ENCODE peak calls at places on chromosomes 7 and 10, in nine cellular contexts. One of them, this sample, is unnamed.
A peak's percentile ranks its signal among the peaks of the same experiment; 100 is the strongest.

GRCh38 chr10:25417611-25418010 is 242.8 kb downstream of the GPR158 start:
- DNase-seq in hippocampal formation: no peak
- DNase-seq in EL: no peak
- DNase-seq in transverse colon: no peak
- DNase-seq in Right ventricle myocardium superior: no peak
- DNase-seq in stimulated activated CD8-positive, alpha-beta memory T cell treated with anti-CD3 and anti-CD28 coated beads, Interleukin-7, amount 100 ng/mL, for 1 hour: no peak
- DNase-seq in epithelial cell of esophagus: no peak
- DNase-seq in stimulated activated CD4-positive, alpha-beta T cell treated with anti-CD3 and anti-CD28 coated beads, TNF-alpha, amount 100 ng/mL, for 4 hours: no peak
- DNase-seq in NCI-H1436: no peak
- DNase-seq in this sample: no peak

GRCh38 chr10:31142026-31142425 is 110.4 kb upstream of the ZNF438 start:
- DNase-seq in hippocampal formation: no peak
- DNase-seq in EL: peak; percentile 85
- DNase-seq in transverse colon: no peak
- DNase-seq in Right ventricle myocardium superior: no peak
- DNase-seq in stimulated activated CD8-positive, alpha-beta memory T cell treated with anti-CD3 and anti-CD28 coated beads, Interleukin-7, amount 100 ng/mL, for 1 hour: no peak
- DNase-seq in epithelial cell of esophagus: no peak
- DNase-seq in stimulated activated CD4-positive, alpha-beta T cell treated with anti-CD3 and anti-CD28 coated beads, TNF-alpha, amount 100 ng/mL, for 4 hours: no peak
- DNase-seq in NCI-H1436: no peak
- DNase-seq in this sample: no peak

GRCh38 chr7:156327916-156328315 is 312.7 kb upstream of the RNF32 start:
- DNase-seq in hippocampal formation: no peak
- DNase-seq in EL: no peak
- DNase-seq in transverse colon: no peak
- DNase-seq in Right ventricle myocardium superior: no peak
- DNase-seq in stimulated activated CD8-positive, alpha-beta memory T cell treated with anti-CD3 and anti-CD28 coated beads, Interleukin-7, amount 100 ng/mL, for 1 hour: no peak
- DNase-seq in epithelial cell of esophagus: no peak
- DNase-seq in stimulated activated CD4-positive, alpha-beta T cell treated with anti-CD3 and anti-CD28 coated beads, TNF-alpha, amount 100 ng/mL, for 4 hours: no peak
- DNase-seq in NCI-H1436: no peak
- DNase-seq in this sample: no peak

GRCh38 chr7:103640031-103640779 is 194.2 kb upstream of the SLC26A5 start:
- DNase-seq in hippocampal formation: no peak
- DNase-seq in EL: peak; percentile 87
- DNase-seq in transverse colon: no peak
- DNase-seq in Right ventricle myocardium superior: no peak
- DNase-seq in stimulated activated CD8-positive, alpha-beta memory T cell treated with anti-CD3 and anti-CD28 coated beads, Interleukin-7, amount 100 ng/mL, for 1 hour: no peak
- DNase-seq in epithelial cell of esophagus: peak; percentile 60
- DNase-seq in stimulated activated CD4-positive, alpha-beta T cell treated with anti-CD3 and anti-CD28 coated beads, TNF-alpha, amount 100 ng/mL, for 4 hours: no peak
- DNase-seq in NCI-H1436: no peak
- DNase-seq in this sample: no peak

GRCh38 chr7:632831-633210 is 93.7 kb upstream of the DNAAF5 start:
- DNase-seq in hippocampal formation: no peak
- DNase-seq in EL: no peak
- DNase-seq in transverse colon: no peak
- DNase-seq in Right ventricle myocardium superior: no peak
- DNase-seq in stimulated activated CD8-positive, alpha-beta memory T cell treated with anti-CD3 and anti-CD28 coated beads, Interleukin-7, amount 100 ng/mL, for 1 hour: no peak
- DNase-seq in epithelial cell of esophagus: no peak
- DNase-seq in stimulated activated CD4-positive, alpha-beta T cell treated with anti-CD3 and anti-CD28 coated beads, TNF-alpha, amount 100 ng/mL, for 4 hours: no peak
- DNase-seq in NCI-H1436: no peak
- DNase-seq in this sample: no peak

GRCh38 chr10:124066744-124067714 is 26.4 kb downstream of the CHST15 start:
- DNase-seq in hippocampal formation: no peak
- DNase-seq in EL: no peak
- DNase-seq in transverse colon: no peak
- DNase-seq in Right ventricle myocardium superior: no peak
- DNase-seq in stimulated activated CD8-positive, alpha-beta memory T cell treated with anti-CD3 and anti-CD28 coated beads, Interleukin-7, amount 100 ng/mL, for 1 hour: no peak
- DNase-seq in epithelial cell of esophagus: no peak
- DNase-seq in stimulated activated CD4-positive, alpha-beta T cell treated with anti-CD3 and anti-CD28 coated beads, TNF-alpha, amount 100 ng/mL, for 4 hours: no peak
- DNase-seq in NCI-H1436: no peak
- DNase-seq in this sample: no peak

GRCh38 chr7:72292118-72292517 is 120.0 kb downstream of the CALN1 start:
- DNase-seq in hippocampal formation: no peak
- DNase-seq in EL: no peak
- DNase-seq in transverse colon: no peak
- DNase-seq in Right ventricle myocardium superior: no peak
- DNase-seq in stimulated activated CD8-positive, alpha-beta memory T cell treated with anti-CD3 and anti-CD28 coated beads, Interleukin-7, amount 100 ng/mL, for 1 hour: no peak
- DNase-seq in epithelial cell of esophagus: no peak
- DNase-seq in stimulated activated CD4-positive, alpha-beta T cell treated with anti-CD3 and anti-CD28 coated beads, TNF-alpha, amount 100 ng/mL, for 4 hours: no peak
- DNase-seq in NCI-H1436: no peak
- DNase-seq in this sample: no peak

GRCh38 chr10:10786334-10787090 is 231.2 kb upstream of the CELF2 start:
- DNase-seq in hippocampal formation: no peak
- DNase-seq in EL: peak; percentile 77
- DNase-seq in transverse colon: no peak
- DNase-seq in Right ventricle myocardium superior: no peak
- DNase-seq in stimulated activated CD8-positive, alpha-beta memory T cell treated with anti-CD3 and anti-CD28 coated beads, Interleukin-7, amount 100 ng/mL, for 1 hour: no peak
- DNase-seq in epithelial cell of esophagus: peak; percentile 72
- DNase-seq in stimulated activated CD4-positive, alpha-beta T cell treated with anti-CD3 and anti-CD28 coated beads, TNF-alpha, amount 100 ng/mL, for 4 hours: no peak
- DNase-seq in NCI-H1436: no peak
- DNase-seq in this sample: peak; percentile 76

GRCh38 chr10:12605580-12606405 is 256.4 kb downstream of the CAMK1D start:
- DNase-seq in hippocampal formation: peak; percentile 66
- DNase-seq in EL: peak; percentile 62
- DNase-seq in transverse colon: peak; percentile 86
- DNase-seq in Right ventricle myocardium superior: peak; percentile 79
- DNase-seq in stimulated activated CD8-positive, alpha-beta memory T cell treated with anti-CD3 and anti-CD28 coated beads, Interleukin-7, amount 100 ng/mL, for 1 hour: no peak
- DNase-seq in epithelial cell of esophagus: peak; percentile 79
- DNase-seq in stimulated activated CD4-positive, alpha-beta T cell treated with anti-CD3 and anti-CD28 coated beads, TNF-alpha, amount 100 ng/mL, for 4 hours: peak; percentile 13
- DNase-seq in NCI-H1436: peak; percentile 63
- DNase-seq in this sample: peak; percentile 89

GRCh38 chr7:22854158-22855048 is 31.8 kb upstream of the TOMM7 start:
- DNase-seq in hippocampal formation: peak; percentile 46
- DNase-seq in EL: peak; percentile 92
- DNase-seq in transverse colon: peak; percentile 90
- DNase-seq in Right ventricle myocardium superior: peak; percentile 95
- DNase-seq in stimulated activated CD8-positive, alpha-beta memory T cell treated with anti-CD3 and anti-CD28 coated beads, Interleukin-7, amount 100 ng/mL, for 1 hour: peak; percentile 57
- DNase-seq in epithelial cell of esophagus: peak; percentile 70
- DNase-seq in stimulated activated CD4-positive, alpha-beta T cell treated with anti-CD3 and anti-CD28 coated beads, TNF-alpha, amount 100 ng/mL, for 4 hours: peak; percentile 69
- DNase-seq in NCI-H1436: peak; percentile 29
- DNase-seq in this sample: peak; percentile 91

GRCh38 chr10:7551891-7552731 is 114.7 kb downstream of the ITIH5 start:
- DNase-seq in hippocampal formation: peak; percentile 23
- DNase-seq in EL: no peak
- DNase-seq in transverse colon: no peak
- DNase-seq in Right ventricle myocardium superior: peak; percentile 70
- DNase-seq in stimulated activated CD8-positive, alpha-beta memory T cell treated with anti-CD3 and anti-CD28 coated beads, Interleukin-7, amount 100 ng/mL, for 1 hour: no peak
- DNase-seq in epithelial cell of esophagus: no peak
- DNase-seq in stimulated activated CD4-positive, alpha-beta T cell treated with anti-CD3 and anti-CD28 coated beads, TNF-alpha, amount 100 ng/mL, for 4 hours: no peak
- DNase-seq in NCI-H1436: no peak
- DNase-seq in this sample: no peak

GRCh38 chr7:116354171-116354545 is 143.8 kb downstream of the TES start:
- DNase-seq in hippocampal formation: no peak
- DNase-seq in EL: no peak
- DNase-seq in transverse colon: peak; percentile 15
- DNase-seq in Right ventricle myocardium superior: peak; percentile 47
- DNase-seq in stimulated activated CD8-positive, alpha-beta memory T cell treated with anti-CD3 and anti-CD28 coated beads, Interleukin-7, amount 100 ng/mL, for 1 hour: no peak
- DNase-seq in epithelial cell of esophagus: peak; percentile 18
- DNase-seq in stimulated activated CD4-positive, alpha-beta T cell treated with anti-CD3 and anti-CD28 coated beads, TNF-alpha, amount 100 ng/mL, for 4 hours: no peak
- DNase-seq in NCI-H1436: no peak
- DNase-seq in this sample: peak; percentile 61

GRCh38 chr7:149624006-149624405 is 126.4 kb upstream of the ZNF746 start:
- DNase-seq in hippocampal formation: no peak
- DNase-seq in EL: peak; percentile 13
- DNase-seq in transverse colon: peak; percentile 39
- DNase-seq in Right ventricle myocardium superior: peak; percentile 53
- DNase-seq in stimulated activated CD8-positive, alpha-beta memory T cell treated with anti-CD3 and anti-CD28 coated beads, Interleukin-7, amount 100 ng/mL, for 1 hour: no peak
- DNase-seq in epithelial cell of esophagus: peak; percentile 56
- DNase-seq in stimulated activated CD4-positive, alpha-beta T cell treated with anti-CD3 and anti-CD28 coated beads, TNF-alpha, amount 100 ng/mL, for 4 hours: peak; percentile 32
- DNase-seq in NCI-H1436: no peak
- DNase-seq in this sample: peak; percentile 36

GRCh38 chr7:47581821-47582747 is at the start of gene TNS3:
- DNase-seq in hippocampal formation: no peak
- DNase-seq in EL: peak; percentile 61
- DNase-seq in transverse colon: peak; percentile 69
- DNase-seq in Right ventricle myocardium superior: peak; percentile 66
- DNase-seq in stimulated activated CD8-positive, alpha-beta memory T cell treated with anti-CD3 and anti-CD28 coated beads, Interleukin-7, amount 100 ng/mL, for 1 hour: no peak
- DNase-seq in epithelial cell of esophagus: no peak
- DNase-seq in stimulated activated CD4-positive, alpha-beta T cell treated with anti-CD3 and anti-CD28 coated beads, TNF-alpha, amount 100 ng/mL, for 4 hours: no peak
- DNase-seq in NCI-H1436: no peak
- DNase-seq in this sample: no peak

GRCh38 chr10:43028143-43028542 is 48.7 kb upstream of the RET start:
- DNase-seq in hippocampal formation: no peak
- DNase-seq in EL: no peak
- DNase-seq in transverse colon: no peak
- DNase-seq in Right ventricle myocardium superior: no peak
- DNase-seq in stimulated activated CD8-positive, alpha-beta memory T cell treated with anti-CD3 and anti-CD28 coated beads, Interleukin-7, amount 100 ng/mL, for 1 hour: no peak
- DNase-seq in epithelial cell of esophagus: no peak
- DNase-seq in stimulated activated CD4-positive, alpha-beta T cell treated with anti-CD3 and anti-CD28 coated beads, TNF-alpha, amount 100 ng/mL, for 4 hours: no peak
- DNase-seq in NCI-H1436: no peak
- DNase-seq in this sample: no peak

GRCh38 chr7:78634073-78634472 is 819.4 kb downstream of the MAGI2 start:
- DNase-seq in hippocampal formation: no peak
- DNase-seq in EL: no peak
- DNase-seq in transverse colon: no peak
- DNase-seq in Right ventricle myocardium superior: no peak
- DNase-seq in stimulated activated CD8-positive, alpha-beta memory T cell treated with anti-CD3 and anti-CD28 coated beads, Interleukin-7, amount 100 ng/mL, for 1 hour: no peak
- DNase-seq in epithelial cell of esophagus: peak; percentile 65
- DNase-seq in stimulated activated CD4-positive, alpha-beta T cell treated with anti-CD3 and anti-CD28 coated beads, TNF-alpha, amount 100 ng/mL, for 4 hours: no peak
- DNase-seq in NCI-H1436: no peak
- DNase-seq in this sample: no peak

GRCh38 chr10:126892150-126892872 is 12.9 kb upstream of the DOCK1 start:
- DNase-seq in hippocampal formation: no peak
- DNase-seq in EL: no peak
- DNase-seq in transverse colon: no peak
- DNase-seq in Right ventricle myocardium superior: no peak
- DNase-seq in stimulated activated CD8-positive, alpha-beta memory T cell treated with anti-CD3 and anti-CD28 coated beads, Interleukin-7, amount 100 ng/mL, for 1 hour: no peak
- DNase-seq in epithelial cell of esophagus: no peak
- DNase-seq in stimulated activated CD4-positive, alpha-beta T cell treated with anti-CD3 and anti-CD28 coated beads, TNF-alpha, amount 100 ng/mL, for 4 hours: no peak
- DNase-seq in NCI-H1436: no peak
- DNase-seq in this sample: no peak

GRCh38 chr7:31811650-31812461 is 124.8 kb downstream of the PPP1R17 start:
- DNase-seq in hippocampal formation: peak; percentile 7
- DNase-seq in EL: peak; percentile 80
- DNase-seq in transverse colon: no peak
- DNase-seq in Right ventricle myocardium superior: peak; percentile 39
- DNase-seq in stimulated activated CD8-positive, alpha-beta memory T cell treated with anti-CD3 and anti-CD28 coated beads, Interleukin-7, amount 100 ng/mL, for 1 hour: no peak
- DNase-seq in epithelial cell of esophagus: peak; percentile 9
- DNase-seq in stimulated activated CD4-positive, alpha-beta T cell treated with anti-CD3 and anti-CD28 coated beads, TNF-alpha, amount 100 ng/mL, for 4 hours: no peak
- DNase-seq in NCI-H1436: no peak
- DNase-seq in this sample: peak; percentile 57

GRCh38 chr10:130351466-130352290 is 215.5 kb downstream of the GLRX3 start:
- DNase-seq in hippocampal formation: no peak
- DNase-seq in EL: no peak
- DNase-seq in transverse colon: no peak
- DNase-seq in Right ventricle myocardium superior: no peak
- DNase-seq in stimulated activated CD8-positive, alpha-beta memory T cell treated with anti-CD3 and anti-CD28 coated beads, Interleukin-7, amount 100 ng/mL, for 1 hour: no peak
- DNase-seq in epithelial cell of esophagus: no peak
- DNase-seq in stimulated activated CD4-positive, alpha-beta T cell treated with anti-CD3 and anti-CD28 coated beads, TNF-alpha, amount 100 ng/mL, for 4 hours: no peak
- DNase-seq in NCI-H1436: no peak
- DNase-seq in this sample: no peak

GRCh38 chr10:17474595-17474994 is 20.2 kb upstream of the ST8SIA6 start:
- DNase-seq in hippocampal formation: no peak
- DNase-seq in EL: peak; percentile 41
- DNase-seq in transverse colon: no peak
- DNase-seq in Right ventricle myocardium superior: no peak
- DNase-seq in stimulated activated CD8-positive, alpha-beta memory T cell treated with anti-CD3 and anti-CD28 coated beads, Interleukin-7, amount 100 ng/mL, for 1 hour: no peak
- DNase-seq in epithelial cell of esophagus: peak; percentile 23
- DNase-seq in stimulated activated CD4-positive, alpha-beta T cell treated with anti-CD3 and anti-CD28 coated beads, TNF-alpha, amount 100 ng/mL, for 4 hours: no peak
- DNase-seq in NCI-H1436: no peak
- DNase-seq in this sample: peak; percentile 24

GRCh38 chr7:17444673-17445072 is 146.2 kb downstream of the AHR start:
- DNase-seq in hippocampal formation: no peak
- DNase-seq in EL: peak; percentile 41
- DNase-seq in transverse colon: no peak
- DNase-seq in Right ventricle myocardium superior: no peak
- DNase-seq in stimulated activated CD8-positive, alpha-beta memory T cell treated with anti-CD3 and anti-CD28 coated beads, Interleukin-7, amount 100 ng/mL, for 1 hour: no peak
- DNase-seq in epithelial cell of esophagus: peak; percentile 79
- DNase-seq in stimulated activated CD4-positive, alpha-beta T cell treated with anti-CD3 and anti-CD28 coated beads, TNF-alpha, amount 100 ng/mL, for 4 hours: no peak
- DNase-seq in NCI-H1436: no peak
- DNase-seq in this sample: peak; percentile 73

GRCh38 chr10:15795000-15795792 is 65.1 kb downstream of the MINDY3 start:
- DNase-seq in hippocampal formation: no peak
- DNase-seq in EL: no peak
- DNase-seq in transverse colon: no peak
- DNase-seq in Right ventricle myocardium superior: no peak
- DNase-seq in stimulated activated CD8-positive, alpha-beta memory T cell treated with anti-CD3 and anti-CD28 coated beads, Interleukin-7, amount 100 ng/mL, for 1 hour: no peak
- DNase-seq in epithelial cell of esophagus: no peak
- DNase-seq in stimulated activated CD4-positive, alpha-beta T cell treated with anti-CD3 and anti-CD28 coated beads, TNF-alpha, amount 100 ng/mL, for 4 hours: no peak
- DNase-seq in NCI-H1436: no peak
- DNase-seq in this sample: no peak

GRCh38 chr7:117021960-117022359 is 68.7 kb downstream of the ST7 start:
- DNase-seq in hippocampal formation: no peak
- DNase-seq in EL: no peak
- DNase-seq in transverse colon: no peak
- DNase-seq in Right ventricle myocardium superior: no peak
- DNase-seq in stimulated activated CD8-positive, alpha-beta memory T cell treated with anti-CD3 and anti-CD28 coated beads, Interleukin-7, amount 100 ng/mL, for 1 hour: no peak
- DNase-seq in epithelial cell of esophagus: no peak
- DNase-seq in stimulated activated CD4-positive, alpha-beta T cell treated with anti-CD3 and anti-CD28 coated beads, TNF-alpha, amount 100 ng/mL, for 4 hours: no peak
- DNase-seq in NCI-H1436: no peak
- DNase-seq in this sample: no peak

GRCh38 chr7:150966002-150966401 is 12.1 kb downstream of the KCNH2 start:
- DNase-seq in hippocampal formation: no peak
- DNase-seq in EL: no peak
- DNase-seq in transverse colon: no peak
- DNase-seq in Right ventricle myocardium superior: peak; percentile 46
- DNase-seq in stimulated activated CD8-positive, alpha-beta memory T cell treated with anti-CD3 and anti-CD28 coated beads, Interleukin-7, amount 100 ng/mL, for 1 hour: no peak
- DNase-seq in epithelial cell of esophagus: no peak
- DNase-seq in stimulated activated CD4-positive, alpha-beta T cell treated with anti-CD3 and anti-CD28 coated beads, TNF-alpha, amount 100 ng/mL, for 4 hours: no peak
- DNase-seq in NCI-H1436: no peak
- DNase-seq in this sample: no peak

GRCh38 chr10:8462565-8462964 is 408.1 kb downstream of the GATA3 start:
- DNase-seq in hippocampal formation: no peak
- DNase-seq in EL: no peak
- DNase-seq in transverse colon: no peak
- DNase-seq in Right ventricle myocardium superior: no peak
- DNase-seq in stimulated activated CD8-positive, alpha-beta memory T cell treated with anti-CD3 and anti-CD28 coated beads, Interleukin-7, amount 100 ng/mL, for 1 hour: no peak
- DNase-seq in epithelial cell of esophagus: no peak
- DNase-seq in stimulated activated CD4-positive, alpha-beta T cell treated with anti-CD3 and anti-CD28 coated beads, TNF-alpha, amount 100 ng/mL, for 4 hours: no peak
- DNase-seq in NCI-H1436: no peak
- DNase-seq in this sample: no peak

GRCh38 chr10:79178614-79179403 is 110.0 kb downstream of the ZMIZ1 start:
- DNase-seq in hippocampal formation: no peak
- DNase-seq in EL: peak; percentile 81
- DNase-seq in transverse colon: no peak
- DNase-seq in Right ventricle myocardium superior: no peak
- DNase-seq in stimulated activated CD8-positive, alpha-beta memory T cell treated with anti-CD3 and anti-CD28 coated beads, Interleukin-7, amount 100 ng/mL, for 1 hour: no peak
- DNase-seq in epithelial cell of esophagus: no peak
- DNase-seq in stimulated activated CD4-positive, alpha-beta T cell treated with anti-CD3 and anti-CD28 coated beads, TNF-alpha, amount 100 ng/mL, for 4 hours: no peak
- DNase-seq in NCI-H1436: peak; percentile 65
- DNase-seq in this sample: no peak

GRCh38 chr7:20016669-20017068 is 200.5 kb downstream of the MACC1 start:
- DNase-seq in hippocampal formation: no peak
- DNase-seq in EL: no peak
- DNase-seq in transverse colon: no peak
- DNase-seq in Right ventricle myocardium superior: no peak
- DNase-seq in stimulated activated CD8-positive, alpha-beta memory T cell treated with anti-CD3 and anti-CD28 coated beads, Interleukin-7, amount 100 ng/mL, for 1 hour: no peak
- DNase-seq in epithelial cell of esophagus: no peak
- DNase-seq in stimulated activated CD4-positive, alpha-beta T cell treated with anti-CD3 and anti-CD28 coated beads, TNF-alpha, amount 100 ng/mL, for 4 hours: no peak
- DNase-seq in NCI-H1436: no peak
- DNase-seq in this sample: no peak

GRCh38 chr7:23061327-23061726 is 44.3 kb upstream of the KLHL7 start:
- DNase-seq in hippocampal formation: no peak
- DNase-seq in EL: no peak
- DNase-seq in transverse colon: no peak
- DNase-seq in Right ventricle myocardium superior: no peak
- DNase-seq in stimulated activated CD8-positive, alpha-beta memory T cell treated with anti-CD3 and anti-CD28 coated beads, Interleukin-7, amount 100 ng/mL, for 1 hour: no peak
- DNase-seq in epithelial cell of esophagus: no peak
- DNase-seq in stimulated activated CD4-positive, alpha-beta T cell treated with anti-CD3 and anti-CD28 coated beads, TNF-alpha, amount 100 ng/mL, for 4 hours: no peak
- DNase-seq in NCI-H1436: no peak
- DNase-seq in this sample: no peak

GRCh38 chr7:48426966-48427555 is 255.8 kb downstream of the ABCA13 start:
- DNase-seq in hippocampal formation: no peak
- DNase-seq in EL: peak; percentile 71
- DNase-seq in transverse colon: peak; percentile 33
- DNase-seq in Right ventricle myocardium superior: no peak
- DNase-seq in stimulated activated CD8-positive, alpha-beta memory T cell treated with anti-CD3 and anti-CD28 coated beads, Interleukin-7, amount 100 ng/mL, for 1 hour: no peak
- DNase-seq in epithelial cell of esophagus: peak; percentile 80
- DNase-seq in stimulated activated CD4-positive, alpha-beta T cell treated with anti-CD3 and anti-CD28 coated beads, TNF-alpha, amount 100 ng/mL, for 4 hours: no peak
- DNase-seq in NCI-H1436: no peak
- DNase-seq in this sample: peak; percentile 50

GRCh38 chr7:105678811-105679495 is 97.7 kb upstream of the EFCAB10 start:
- DNase-seq in hippocampal formation: peak; percentile 35
- DNase-seq in EL: no peak
- DNase-seq in transverse colon: peak; percentile 76
- DNase-seq in Right ventricle myocardium superior: peak; percentile 87
- DNase-seq in stimulated activated CD8-positive, alpha-beta memory T cell treated with anti-CD3 and anti-CD28 coated beads, Interleukin-7, amount 100 ng/mL, for 1 hour: no peak
- DNase-seq in epithelial cell of esophagus: peak; percentile 79
- DNase-seq in stimulated activated CD4-positive, alpha-beta T cell treated with anti-CD3 and anti-CD28 coated beads, TNF-alpha, amount 100 ng/mL, for 4 hours: no peak
- DNase-seq in NCI-H1436: no peak
- DNase-seq in this sample: no peak

GRCh38 chr10:9951481-9952257 is 1066.0 kb upstream of the CELF2 start:
- DNase-seq in hippocampal formation: no peak
- DNase-seq in EL: peak; percentile 50
- DNase-seq in transverse colon: no peak
- DNase-seq in Right ventricle myocardium superior: no peak
- DNase-seq in stimulated activated CD8-positive, alpha-beta memory T cell treated with anti-CD3 and anti-CD28 coated beads, Interleukin-7, amount 100 ng/mL, for 1 hour: no peak
- DNase-seq in epithelial cell of esophagus: no peak
- DNase-seq in stimulated activated CD4-positive, alpha-beta T cell treated with anti-CD3 and anti-CD28 coated beads, TNF-alpha, amount 100 ng/mL, for 4 hours: no peak
- DNase-seq in NCI-H1436: no peak
- DNase-seq in this sample: no peak